ENCODE peak calls at places on chromosomes 13 and 19, in eight cellular contexts. One of them, this sample, is unnamed.

GRCh38 chr13:79126706-79127105 is 279.3 kb downstream of the RBM26 start:
- DNase-seq in osteocyte: no peak
- DNase-seq in mucosa of descending colon: no peak
- DNase-seq in neural progenitor cell: no peak
- DNase-seq in heart right ventricle: no peak
- DNase-seq in psoas muscle: no peak
- DNase-seq in fibroblast of villous mesenchyme: no peak
- DNase-seq in OCI-LY7: no peak
- DNase-seq in this sample: no peak

GRCh38 chr19:35162471-35163326 is 8.2 kb downstream of the FXYD5 start:
- DNase-seq in osteocyte: no peak
- DNase-seq in mucosa of descending colon: no peak
- DNase-seq in neural progenitor cell: no peak
- DNase-seq in heart right ventricle: no peak
- DNase-seq in psoas muscle: no peak
- DNase-seq in fibroblast of villous mesenchyme: no peak
- DNase-seq in OCI-LY7: no peak
- DNase-seq in this sample: no peak

GRCh38 chr13:113927661-113928581 is 46.0 kb downstream of the C13orf46 start:
- DNase-seq in osteocyte: peak; percentile 83
- DNase-seq in mucosa of descending colon: no peak
- DNase-seq in neural progenitor cell: no peak
- DNase-seq in heart right ventricle: no peak
- DNase-seq in psoas muscle: peak; percentile 79
- DNase-seq in fibroblast of villous mesenchyme: peak; percentile 99
- DNase-seq in OCI-LY7: no peak
- DNase-seq in this sample: no peak

GRCh38 chr13:39130298-39130697 is 92.0 kb downstream of the NHLRC3 start:
- DNase-seq in osteocyte: no peak
- DNase-seq in mucosa of descending colon: no peak
- DNase-seq in neural progenitor cell: peak; percentile 69
- DNase-seq in heart right ventricle: no peak
- DNase-seq in psoas muscle: no peak
- DNase-seq in fibroblast of villous mesenchyme: no peak
- DNase-seq in OCI-LY7: no peak
- DNase-seq in this sample: no peak

GRCh38 chr13:41059466-41059865 is 1.8 kb upstream of the WBP4 start:
- DNase-seq in osteocyte: no peak
- DNase-seq in mucosa of descending colon: no peak
- DNase-seq in neural progenitor cell: no peak
- DNase-seq in heart right ventricle: no peak
- DNase-seq in psoas muscle: no peak
- DNase-seq in fibroblast of villous mesenchyme: peak; percentile 50
- DNase-seq in OCI-LY7: peak; percentile 43
- DNase-seq in this sample: no peak

GRCh38 chr13:98158172-98158907 is 15.4 kb downstream of the FARP1 start:
- DNase-seq in osteocyte: no peak
- DNase-seq in mucosa of descending colon: no peak
- DNase-seq in neural progenitor cell: no peak
- DNase-seq in heart right ventricle: no peak
- DNase-seq in psoas muscle: no peak
- DNase-seq in fibroblast of villous mesenchyme: peak; percentile 33
- DNase-seq in OCI-LY7: no peak
- DNase-seq in this sample: no peak

GRCh38 chr19:4352701-4353121 is 9.3 kb downstream of the MPND start:
- DNase-seq in osteocyte: peak; percentile 86
- DNase-seq in mucosa of descending colon: no peak
- DNase-seq in neural progenitor cell: peak; percentile 84
- DNase-seq in heart right ventricle: no peak
- DNase-seq in psoas muscle: no peak
- DNase-seq in fibroblast of villous mesenchyme: peak; percentile 73
- DNase-seq in OCI-LY7: peak; percentile 65
- DNase-seq in this sample: no peak

GRCh38 chr13:34070544-34071303 is 252.8 kb downstream of the RFC3 start:
- DNase-seq in osteocyte: no peak
- DNase-seq in mucosa of descending colon: no peak
- DNase-seq in neural progenitor cell: no peak
- DNase-seq in heart right ventricle: no peak
- DNase-seq in psoas muscle: no peak
- DNase-seq in fibroblast of villous mesenchyme: no peak
- DNase-seq in OCI-LY7: no peak
- DNase-seq in this sample: no peak

GRCh38 chr13:114061047-114061446 is 71.4 kb downstream of the RASA3 start:
- DNase-seq in osteocyte: no peak
- DNase-seq in mucosa of descending colon: no peak
- DNase-seq in neural progenitor cell: no peak
- DNase-seq in heart right ventricle: no peak
- DNase-seq in psoas muscle: no peak
- DNase-seq in fibroblast of villous mesenchyme: no peak
- DNase-seq in OCI-LY7: no peak
- DNase-seq in this sample: no peak

GRCh38 chr13:67296511-67296910 is 66.4 kb upstream of the PCDH9 start:
- DNase-seq in osteocyte: no peak
- DNase-seq in mucosa of descending colon: no peak
- DNase-seq in neural progenitor cell: no peak
- DNase-seq in heart right ventricle: no peak
- DNase-seq in psoas muscle: no peak
- DNase-seq in fibroblast of villous mesenchyme: no peak
- DNase-seq in OCI-LY7: no peak
- DNase-seq in this sample: no peak

GRCh38 chr19:12527034-12527836 is 24.0 kb downstream of the ZNF564 start:
- DNase-seq in osteocyte: no peak
- DNase-seq in mucosa of descending colon: no peak
- DNase-seq in neural progenitor cell: peak; percentile 8
- DNase-seq in heart right ventricle: no peak
- DNase-seq in psoas muscle: no peak
- DNase-seq in fibroblast of villous mesenchyme: peak; percentile 51
- DNase-seq in OCI-LY7: peak; percentile 22
- DNase-seq in this sample: peak; percentile 14

GRCh38 chr19:46659151-46660007 is 1.6 kb downstream of the DACT3 start:
- DNase-seq in osteocyte: no peak
- DNase-seq in mucosa of descending colon: peak; percentile 61
- DNase-seq in neural progenitor cell: peak; percentile 77
- DNase-seq in heart right ventricle: peak; percentile 39
- DNase-seq in psoas muscle: no peak
- DNase-seq in fibroblast of villous mesenchyme: peak; percentile 23
- DNase-seq in OCI-LY7: no peak
- DNase-seq in this sample: no peak

GRCh38 chr19:49442793-49443365 is 1.6 kb upstream of the SLC17A7 start:
- DNase-seq in osteocyte: peak; percentile 94
- DNase-seq in mucosa of descending colon: peak; percentile 95
- DNase-seq in neural progenitor cell: peak; percentile 99
- DNase-seq in heart right ventricle: peak; percentile 98
- DNase-seq in psoas muscle: peak; percentile 96
- DNase-seq in fibroblast of villous mesenchyme: peak; percentile 87
- DNase-seq in OCI-LY7: peak; percentile 72
- DNase-seq in this sample: peak; percentile 44

GRCh38 chr13:75637101-75637774 is 1.1 kb downstream of the LMO7 start:
- DNase-seq in osteocyte: no peak
- DNase-seq in mucosa of descending colon: no peak
- DNase-seq in neural progenitor cell: no peak
- DNase-seq in heart right ventricle: no peak
- DNase-seq in psoas muscle: no peak
- DNase-seq in fibroblast of villous mesenchyme: peak; percentile 42
- DNase-seq in OCI-LY7: no peak
- DNase-seq in this sample: no peak

GRCh38 chr13:99977912-99978780 is 3.4 kb upstream of the ZIC2 start:
- DNase-seq in osteocyte: no peak
- DNase-seq in mucosa of descending colon: no peak
- DNase-seq in neural progenitor cell: peak; percentile 84
- DNase-seq in heart right ventricle: no peak
- DNase-seq in psoas muscle: no peak
- DNase-seq in fibroblast of villous mesenchyme: no peak
- DNase-seq in OCI-LY7: no peak
- DNase-seq in this sample: no peak

GRCh38 chr13:50171585-50172282 is 156.5 kb downstream of the KCNRG start:
- DNase-seq in osteocyte: no peak
- DNase-seq in mucosa of descending colon: no peak
- DNase-seq in neural progenitor cell: no peak
- DNase-seq in heart right ventricle: no peak
- DNase-seq in psoas muscle: no peak
- DNase-seq in fibroblast of villous mesenchyme: no peak
- DNase-seq in OCI-LY7: no peak
- DNase-seq in this sample: peak; percentile 70

GRCh38 chr13:50167224-50167947 is 152.1 kb downstream of the KCNRG start:
- DNase-seq in osteocyte: no peak
- DNase-seq in mucosa of descending colon: no peak
- DNase-seq in neural progenitor cell: no peak
- DNase-seq in heart right ventricle: no peak
- DNase-seq in psoas muscle: no peak
- DNase-seq in fibroblast of villous mesenchyme: no peak
- DNase-seq in OCI-LY7: no peak
- DNase-seq in this sample: no peak

GRCh38 chr13:50168803-50169202 is 153.6 kb downstream of the KCNRG start:
- DNase-seq in osteocyte: no peak
- DNase-seq in mucosa of descending colon: no peak
- DNase-seq in neural progenitor cell: no peak
- DNase-seq in heart right ventricle: no peak
- DNase-seq in psoas muscle: no peak
- DNase-seq in fibroblast of villous mesenchyme: no peak
- DNase-seq in OCI-LY7: no peak
- DNase-seq in this sample: no peak

GRCh38 chr13:50167967-50168366 is 152.7 kb downstream of the KCNRG start:
- DNase-seq in osteocyte: no peak
- DNase-seq in mucosa of descending colon: no peak
- DNase-seq in neural progenitor cell: no peak
- DNase-seq in heart right ventricle: no peak
- DNase-seq in psoas muscle: no peak
- DNase-seq in fibroblast of villous mesenchyme: no peak
- DNase-seq in OCI-LY7: no peak
- DNase-seq in this sample: no peak

GRCh38 chr13:50170447-50171037 is 155.3 kb downstream of the KCNRG start:
- DNase-seq in osteocyte: no peak
- DNase-seq in mucosa of descending colon: no peak
- DNase-seq in neural progenitor cell: no peak
- DNase-seq in heart right ventricle: no peak
- DNase-seq in psoas muscle: no peak
- DNase-seq in fibroblast of villous mesenchyme: peak; percentile 41
- DNase-seq in OCI-LY7: no peak
- DNase-seq in this sample: no peak
- TF ChIP-seq CTCF in osteocyte: peak; percentile 62
- TF ChIP-seq CTCF in mucosa of descending colon: no peak
- TF ChIP-seq CTCF in neural progenitor cell: no peak
- TF ChIP-seq CTCF in heart right ventricle: peak; percentile 46
- TF ChIP-seq CTCF in psoas muscle: peak; percentile 31
- TF ChIP-seq CTCF in fibroblast of villous mesenchyme: peak; percentile 36
- TF ChIP-seq CTCF in OCI-LY7: peak; percentile 23
- TF ChIP-seq CTCF in this sample: peak; percentile 55

DNA sequence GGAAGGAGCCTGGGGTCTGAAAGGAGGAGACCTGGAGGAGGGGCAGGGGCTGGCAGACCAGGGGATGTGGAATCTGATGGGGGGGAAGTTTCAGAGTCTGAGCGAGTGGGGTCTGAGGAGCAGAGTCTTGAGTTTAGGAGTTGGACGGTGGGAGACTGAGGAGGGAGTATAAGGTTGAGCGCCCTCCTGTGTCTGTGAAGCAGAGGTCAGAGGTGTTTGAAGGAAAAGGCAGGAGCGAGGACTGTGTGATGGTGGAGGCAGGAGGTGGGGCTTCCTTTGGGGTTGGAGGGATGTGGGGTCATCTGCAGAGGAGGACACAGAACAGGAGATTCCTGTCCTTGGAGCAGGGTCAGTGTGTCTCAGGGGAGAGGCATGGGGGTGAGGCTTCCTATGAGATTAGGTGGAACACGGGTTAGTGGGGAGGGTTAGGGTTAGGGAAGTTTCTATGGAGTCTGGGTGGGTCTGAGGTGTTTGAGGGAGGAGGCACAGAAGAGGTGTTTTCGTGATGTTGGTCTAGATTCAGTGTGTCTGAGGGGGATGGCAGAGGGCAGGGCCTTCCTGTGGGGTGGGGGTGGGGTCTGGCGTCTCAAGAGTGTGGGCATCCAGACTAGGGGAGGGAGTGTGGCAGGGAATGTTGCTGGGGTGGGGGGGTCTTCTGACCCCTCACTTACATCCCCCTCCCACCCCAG is 8.3 kb downstream of the RYR1 start:
- DNase-seq in osteocyte: no peak
- DNase-seq in mucosa of descending colon: no peak
- DNase-seq in neural progenitor cell: peak; percentile 71
- DNase-seq in heart right ventricle: no peak
- DNase-seq in psoas muscle: no peak
- DNase-seq in fibroblast of villous mesenchyme: peak; percentile 6
- DNase-seq in OCI-LY7: peak; percentile 11
- DNase-seq in this sample: no peak
- TF ChIP-seq CTCF in osteocyte: peak; percentile 9
- TF ChIP-seq CTCF in mucosa of descending colon: no peak
- TF ChIP-seq CTCF in neural progenitor cell: peak; percentile 61
- TF ChIP-seq CTCF in heart right ventricle: no peak
- TF ChIP-seq CTCF in psoas muscle: no peak
- TF ChIP-seq CTCF in fibroblast of villous mesenchyme: no peak
- TF ChIP-seq CTCF in OCI-LY7: peak; percentile 40
- TF ChIP-seq CTCF in this sample: peak; percentile 19

DNA sequence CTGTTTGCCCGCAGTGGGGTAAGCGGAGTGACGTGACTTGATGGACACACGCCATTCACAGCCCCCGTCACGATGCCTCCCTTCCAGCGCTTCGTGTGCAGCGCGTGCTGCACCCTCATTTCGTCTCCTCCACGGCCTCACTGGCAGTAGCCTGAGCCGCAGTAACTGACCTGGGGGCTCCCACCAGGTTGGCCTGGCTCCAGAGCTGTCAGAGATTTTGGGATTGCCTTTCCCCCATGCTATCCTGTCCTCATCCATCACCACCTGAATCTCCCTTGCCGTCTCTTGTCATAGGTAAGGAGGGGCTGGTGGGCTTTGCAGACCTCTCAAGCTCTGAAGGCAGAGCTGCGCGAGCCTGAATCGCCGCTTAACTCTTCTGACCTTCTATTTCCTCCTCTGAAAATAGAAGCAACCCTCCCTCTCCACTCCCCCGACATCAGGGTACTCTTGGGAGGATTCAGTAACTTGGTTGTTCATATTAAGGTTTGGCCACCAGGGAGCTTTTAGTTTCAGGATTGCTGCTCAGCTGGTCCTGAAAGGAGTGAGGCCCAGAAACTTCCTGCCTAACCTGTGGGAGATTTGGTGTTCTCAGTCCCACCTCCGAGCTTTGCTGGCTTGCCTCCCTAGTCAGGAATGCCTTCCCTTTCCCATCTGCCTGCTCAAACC is 27.9 kb downstream of the SIGLEC5 start:
- DNase-seq in osteocyte: peak; percentile 71
- DNase-seq in mucosa of descending colon: no peak
- DNase-seq in neural progenitor cell: no peak
- DNase-seq in heart right ventricle: no peak
- DNase-seq in psoas muscle: no peak
- DNase-seq in fibroblast of villous mesenchyme: no peak
- DNase-seq in OCI-LY7: no peak
- DNase-seq in this sample: no peak
- TF ChIP-seq CTCF in osteocyte: no peak
- TF ChIP-seq CTCF in mucosa of descending colon: no peak
- TF ChIP-seq CTCF in neural progenitor cell: no peak
- TF ChIP-seq CTCF in heart right ventricle: no peak
- TF ChIP-seq CTCF in psoas muscle: no peak
- TF ChIP-seq CTCF in fibroblast of villous mesenchyme: no peak
- TF ChIP-seq CTCF in OCI-LY7: no peak
- TF ChIP-seq CTCF in this sample: no peak

DNA sequence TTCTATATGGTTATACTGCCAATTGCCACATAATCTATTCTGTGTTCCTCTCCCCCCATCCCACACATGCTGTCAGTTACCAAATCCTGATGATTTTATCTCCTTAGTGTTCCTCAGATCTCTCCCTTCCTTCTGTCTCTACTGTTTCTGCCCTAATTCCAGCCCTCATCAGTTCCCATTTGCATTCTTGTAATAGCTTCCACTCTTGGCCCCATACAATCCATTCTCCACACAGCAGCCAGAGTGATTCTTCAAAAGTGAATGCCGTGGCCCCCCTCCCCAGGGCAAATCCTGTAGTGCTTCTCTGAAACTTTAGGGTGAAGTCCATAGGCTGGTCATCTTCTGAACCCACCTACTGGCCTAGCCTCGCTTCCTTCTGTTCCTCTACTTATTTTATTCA is 114.4 kb downstream of the ZAR1L start:
- DNase-seq in osteocyte: no peak
- DNase-seq in mucosa of descending colon: no peak
- DNase-seq in neural progenitor cell: no peak
- DNase-seq in heart right ventricle: no peak
- DNase-seq in psoas muscle: no peak
- DNase-seq in fibroblast of villous mesenchyme: no peak
- DNase-seq in OCI-LY7: no peak
- DNase-seq in this sample: no peak
- TF ChIP-seq CTCF in osteocyte: no peak
- TF ChIP-seq CTCF in mucosa of descending colon: no peak
- TF ChIP-seq CTCF in neural progenitor cell: no peak
- TF ChIP-seq CTCF in heart right ventricle: no peak
- TF ChIP-seq CTCF in psoas muscle: no peak
- TF ChIP-seq CTCF in fibroblast of villous mesenchyme: no peak
- TF ChIP-seq CTCF in OCI-LY7: no peak
- TF ChIP-seq CTCF in this sample: no peak

This sample was measured in retinal pigment epithelial cell.